ENCODE peak calls at places on chromosomes 13 and 19, in nine cellular contexts. L is activated CD8-positive, alpha-beta memory T cell treated with anti-CD3 and anti-CD28 coated beads, Interleukin-2, amount 10 ng/mL, durations not matched to agents 7 days and 5 days; A is pancreas; N is HCT116; K is Right ventricle myocardium superior; G is activated T-cell treated with anti-CD3 and anti-CD28 coated beads, Interleukin-2, amount 50 U/mL, for 4 hours; P is psoas muscle; B is natural killer cell; J is activated naive CD8-positive, alpha-beta T cell treated with anti-CD3 and anti-CD28 coated beads, Interleukin-2, amount 50 U/mL, for 24 hours. D is an unnamed sample.

GRCh38 chr13:73412933-73413332 is 354.1 kb downstream of the KLF5 start:
- ATAC-seq in L (no peak), A (no peak), N (peak), K (no peak), G (no peak), P (no peak), B (no peak), J (no peak), D (no peak)

GRCh38 chr13:20168396-20168795 is 7.5 kb upstream of the GJA3 start:
- ATAC-seq in L (no peak), A (no peak), N (no peak), K (no peak), G (no peak), P (no peak), B (no peak), J (no peak), D (no peak)

GRCh38 chr13:41186481-41186880 is 7.9 kb downstream of the KBTBD7 start:
- ATAC-seq in L (no peak), A (no peak), N (no peak), K (no peak), G (no peak), P (no peak), B (no peak), J (no peak), D (no peak)

GRCh38 chr19:1481893-1482360 is 2.9 kb upstream of the C19orf25 start:
- ATAC-seq in L (no peak), A (no peak), N (no peak), K (no peak), G (no peak), P (no peak), B (no peak), J (no peak), D (no peak)

GRCh38 chr13:57212989-57213388 is 46.0 kb downstream of the PRR20E start:
- ATAC-seq in L (no peak), A (no peak), N (no peak), K (no peak), G (no peak), P (no peak), B (no peak), J (no peak), D (no peak)

GRCh38 chr13:27562457-27562856 is 57.9 kb downstream of the LNX2 start:
- ATAC-seq in L (no peak), A (no peak), N (no peak), K (peak), G (no peak), P (no peak), B (no peak), J (no peak), D (no peak)

GRCh38 chr19:49151339-49152217 is 3.6 kb downstream of the HRC start:
- ATAC-seq in L (no peak), A (peak), N (peak), K (no peak), G (peak), P (peak), B (peak), J (no peak), D (no peak)

GRCh38 chr13:30752201-30752797 is 17.0 kb downstream of the ALOX5AP start:
- ATAC-seq in L (no peak), A (peak), N (no peak), K (peak), G (no peak), P (peak), B (no peak), J (peak), D (peak)

GRCh38 chr19:4099054-4099764 is 24.7 kb downstream of the MAP2K2 start:
- ATAC-seq in L (no peak), A (no peak), N (no peak), K (no peak), G (no peak), P (peak), B (no peak), J (no peak), D (no peak)

GRCh38 chr13:20221772-20222171 is 10.3 kb downstream of the GJB6 start:
- ATAC-seq in L (no peak), A (no peak), N (no peak), K (no peak), G (no peak), P (no peak), B (no peak), J (no peak), D (no peak)

GRCh38 chr13:26075498-26075897 is 23.7 kb upstream of the SHISA2 start:
- ATAC-seq in L (no peak), A (no peak), N (no peak), K (no peak), G (no peak), P (no peak), B (no peak), J (no peak), D (no peak)

GRCh38 chr13:37127706-37128241 is 22.3 kb upstream of the CSNK1A1L start:
- ATAC-seq in L (no peak), A (peak), N (no peak), K (peak), G (no peak), P (no peak), B (no peak), J (no peak), D (peak)

GRCh38 chr13:47066261-47066660 is 169.4 kb upstream of the HTR2A start:
- ATAC-seq in L (no peak), A (no peak), N (no peak), K (no peak), G (no peak), P (no peak), B (no peak), J (no peak), D (no peak)

GRCh38 chr13:22126433-22127021 is 455.7 kb downstream of the FGF9 start:
- ATAC-seq in L (peak), A (no peak), N (no peak), K (no peak), G (peak), P (no peak), B (peak), J (peak), D (no peak)

GRCh38 chr19:3604227-3604986 is 2.3 kb downstream of the TBXA2R start:
- ATAC-seq in L (no peak), A (no peak), N (no peak), K (no peak), G (peak), P (no peak), B (no peak), J (peak), D (no peak)

GRCh38 chr13:25752957-25753540 is 298.8 kb downstream of the SHISA2 start:
- ATAC-seq in L (peak), A (peak), N (no peak), K (peak), G (no peak), P (peak), B (peak), J (peak), D (no peak)

GRCh38 chr19:39963860-39964259 is 7.1 kb upstream of the PSMC4 start:
- ATAC-seq in L (no peak), A (no peak), N (no peak), K (no peak), G (no peak), P (no peak), B (no peak), J (no peak), D (no peak)

GRCh38 chr13:110018009-110018408 is 231.6 kb upstream of the IRS2 start:
- ATAC-seq in L (no peak), A (no peak), N (peak), K (no peak), G (no peak), P (no peak), B (no peak), J (no peak), D (peak)

GRCh38 chr13:29761815-29762214 is 88.6 kb downstream of the UBL3 start:
- ATAC-seq in L (no peak), A (peak), N (peak), K (no peak), G (no peak), P (no peak), B (no peak), J (no peak), D (no peak)

GRCh38 chr19:35609881-35610353 is 2.6 kb upstream of the HAUS5 start:
- ATAC-seq in L (peak), A (no peak), N (no peak), K (no peak), G (no peak), P (no peak), B (no peak), J (peak), D (no peak)

GRCh38 chr19:7426986-7427385 is 61.8 kb downstream of the PEX11G start:
- ATAC-seq in L (peak), A (no peak), N (no peak), K (no peak), G (peak), P (no peak), B (no peak), J (peak), D (no peak)

GRCh38 chr19:35216833-35217707 is 11.5 kb downstream of the FAM187B start:
- ATAC-seq in L (peak), A (no peak), N (no peak), K (peak), G (no peak), P (no peak), B (no peak), J (peak), D (no peak)

GRCh38 chr13:21238267-21238666 is 61.8 kb downstream of the MRPL57 start:
- ATAC-seq in L (no peak), A (no peak), N (no peak), K (no peak), G (no peak), P (no peak), B (no peak), J (no peak), D (no peak)

GRCh38 chr13:20921572-20921971 is 19.0 kb upstream of the XPO4 start:
- ATAC-seq in L (no peak), A (no peak), N (no peak), K (no peak), G (no peak), P (no peak), B (no peak), J (no peak), D (no peak)

GRCh38 chr19:4639531-4640246 is 373 bp downstream of the TNFAIP8L1 start:
- ATAC-seq in L (no peak), A (no peak), N (peak), K (no peak), G (peak), P (no peak), B (no peak), J (peak), D (no peak)

GRCh38 chr13:79404361-79404760 is 1.7 kb downstream of the RBM26 start:
- ATAC-seq in L (no peak), A (no peak), N (no peak), K (no peak), G (no peak), P (no peak), B (no peak), J (no peak), D (no peak)

GRCh38 chr13:111844222-111844671 is 222.7 kb upstream of the SOX1 start:
- ATAC-seq in L (no peak), A (no peak), N (no peak), K (no peak), G (no peak), P (no peak), B (no peak), J (peak), D (no peak)

GRCh38 chr13:67238277-67238859 is 8.2 kb upstream of the PCDH9 start:
- ATAC-seq in L (no peak), A (peak), N (peak), K (peak), G (no peak), P (peak), B (peak), J (no peak), D (peak)

GRCh38 chr13:24224232-24224680 is 63.7 kb downstream of the SPATA13 start:
- ATAC-seq in L (peak), A (no peak), N (no peak), K (no peak), G (no peak), P (no peak), B (peak), J (no peak), D (no peak)

GRCh38 chr19:6278740-6279619 is 795 bp downstream of the MLLT1 start:
- ATAC-seq in L (no peak), A (no peak), N (no peak), K (no peak), G (no peak), P (no peak), B (no peak), J (no peak), D (peak)

GRCh38 chr19:3692141-3693029 is 7.9 kb downstream of the PIP5K1C start:
- ATAC-seq in L (peak), A (peak), N (peak), K (peak), G (no peak), P (no peak), B (peak), J (no peak), D (peak)

GRCh38 chr13:50248537-50249521 is 233.6 kb downstream of the KCNRG start:
- ATAC-seq in L (peak), A (no peak), N (no peak), K (no peak), G (peak), P (no peak), B (peak), J (no peak), D (no peak)

GRCh38 chr13:20519887-20520286 is 5.8 kb downstream of the CRYL1 start:
- ATAC-seq in L (no peak), A (no peak), N (no peak), K (no peak), G (no peak), P (no peak), B (no peak), J (no peak), D (no peak)

GRCh38 chr13:57612568-57612967 is 19.0 kb upstream of the PCDH17 start:
- ATAC-seq in L (no peak), A (no peak), N (no peak), K (no peak), G (no peak), P (no peak), B (no peak), J (no peak), D (no peak)

GRCh38 chr19:13615890-13616289 is 109.6 kb upstream of the CACNA1A start:
- ATAC-seq in L (no peak), A (no peak), N (no peak), K (no peak), G (no peak), P (no peak), B (no peak), J (no peak), D (no peak)

D was measured in SK-N-SH treated with all-trans-retinoic acid at 6 μM for 48 hours.